ENCODE peak calls at places on chromosome 22, in four cellular contexts. One of them, this sample, is unnamed.

GRCh38 chr22:17131686-17132085 is 10.5 kb upstream of the TMEM121B start:
- DNase-seq in chondrocyte: peak
- DNase-seq in stomach: no peak
- DNase-seq in neural crest cell: no peak
- DNase-seq in this sample: no peak

GRCh38 chr22:41551882-41552582 is 7.8 kb upstream of the POLR3H start:
- DNase-seq in neural crest cell: no peak
- DNase-seq in stomach: no peak
- DNase-seq in chondrocyte: no peak
- DNase-seq in this sample: no peak

GRCh38 chr22:22818861-22819855 is 68.5 kb upstream of the IGLL5 start:
- DNase-seq in stomach: no peak
- DNase-seq in neural crest cell: no peak
- DNase-seq in chondrocyte: no peak
- DNase-seq in this sample: no peak

GRCh38 chr22:30262917-30263741 is 3.5 kb downstream of the OSM start:
- DNase-seq in chondrocyte: no peak
- DNase-seq in stomach: peak
- DNase-seq in neural crest cell: peak
- DNase-seq in this sample: peak

GRCh38 chr22:49683032-49683431 is 144.6 kb downstream of the BRD1 start:
- DNase-seq in stomach: no peak
- DNase-seq in neural crest cell: no peak
- DNase-seq in chondrocyte: no peak
- DNase-seq in this sample: no peak

GRCh38 chr22:41043727-41044126 is 48.7 kb upstream of the EP300 start:
- DNase-seq in chondrocyte: no peak
- DNase-seq in stomach: no peak
- DNase-seq in neural crest cell: no peak
- DNase-seq in this sample: no peak

GRCh38 chr22:35870517-35871275 is 153.0 kb downstream of the APOL5 start:
- DNase-seq in stomach: no peak
- DNase-seq in chondrocyte: no peak
- DNase-seq in neural crest cell: no peak
- DNase-seq in this sample: no peak

GRCh38 chr22:17228725-17229126 is 9.5 kb upstream of the ADA2 start:
- DNase-seq in neural crest cell: no peak
- DNase-seq in chondrocyte: no peak
- DNase-seq in stomach: no peak
- DNase-seq in this sample: no peak

GRCh38 chr22:20101638-20102037 is 14.3 kb upstream of the RANBP1 start:
- DNase-seq in neural crest cell: no peak
- DNase-seq in chondrocyte: peak
- DNase-seq in stomach: no peak
- DNase-seq in this sample: no peak

GRCh38 chr22:26385164-26385563 is 43.9 kb upstream of the ASPHD2 start:
- DNase-seq in chondrocyte: no peak
- DNase-seq in neural crest cell: no peak
- DNase-seq in stomach: no peak
- DNase-seq in this sample: no peak

GRCh38 chr22:41696714-41697113 is 2.6 kb upstream of the MEI1 start:
- DNase-seq in stomach: no peak
- DNase-seq in neural crest cell: no peak
- DNase-seq in chondrocyte: no peak
- DNase-seq in this sample: no peak

GRCh38 chr22:20536590-20537324 is 29.3 kb downstream of the MED15 start:
- DNase-seq in neural crest cell: no peak
- DNase-seq in chondrocyte: peak
- DNase-seq in stomach: no peak
- DNase-seq in this sample: no peak

GRCh38 chr22:49076300-49077035 is 751.2 kb downstream of the BRD1 start:
- DNase-seq in neural crest cell: no peak
- DNase-seq in chondrocyte: no peak
- DNase-seq in stomach: no peak
- DNase-seq in this sample: no peak

GRCh38 chr22:44659140-44659539 is 42.9 kb upstream of the PRR5 start:
- DNase-seq in chondrocyte: peak
- DNase-seq in stomach: no peak
- DNase-seq in neural crest cell: no peak
- DNase-seq in this sample: no peak

GRCh38 chr22:34001701-34002466 is 81.6 kb upstream of the LARGE1 start:
- DNase-seq in stomach: no peak
- DNase-seq in neural crest cell: no peak
- DNase-seq in chondrocyte: no peak
- DNase-seq in this sample: no peak

GRCh38 chr22:43436536-43437267 is 24.9 kb downstream of the MPPED1 start:
- DNase-seq in stomach: no peak
- DNase-seq in chondrocyte: no peak
- DNase-seq in neural crest cell: no peak
- DNase-seq in this sample: no peak

GRCh38 chr22:29580200-29580810 is 608 bp downstream of the NIPSNAP1 start:
- DNase-seq in neural crest cell: no peak
- DNase-seq in chondrocyte: no peak
- DNase-seq in stomach: no peak
- DNase-seq in this sample: no peak

GRCh38 chr22:17115927-17116326 is 5.2 kb downstream of the TMEM121B start:
- DNase-seq in stomach: no peak
- DNase-seq in neural crest cell: no peak
- DNase-seq in chondrocyte: no peak
- DNase-seq in this sample: no peak

GRCh38 chr22:29269230-29269604 is 1.1 kb downstream of the EWSR1 start:
- DNase-seq in chondrocyte: peak
- DNase-seq in neural crest cell: no peak
- DNase-seq in stomach: no peak
- DNase-seq in this sample: peak

GRCh38 chr22:37197451-37198289 is 9.6 kb upstream of the C1QTNF6 start:
- DNase-seq in stomach: peak
- DNase-seq in chondrocyte: peak
- DNase-seq in neural crest cell: no peak
- DNase-seq in this sample: no peak

GRCh38 chr22:41285441-41285819 is 557 bp downstream of the RANGAP1 start:
- DNase-seq in chondrocyte: no peak
- DNase-seq in stomach: peak
- DNase-seq in neural crest cell: no peak
- DNase-seq in this sample: peak

GRCh38 chr22:20408891-20409290 is 14.9 kb downstream of the ZNF74 start:
- DNase-seq in chondrocyte: no peak
- DNase-seq in neural crest cell: no peak
- DNase-seq in stomach: peak
- DNase-seq in this sample: no peak

GRCh38 chr22:17638182-17638431 is 450 bp upstream of the BCL2L13 start:
- DNase-seq in neural crest cell: no peak
- DNase-seq in stomach: no peak
- DNase-seq in chondrocyte: no peak
- DNase-seq in this sample: no peak

GRCh38 chr22:42196454-42196853 is 65.8 kb upstream of the CYP2D6 start:
- DNase-seq in chondrocyte: no peak
- DNase-seq in neural crest cell: no peak
- DNase-seq in stomach: no peak
- DNase-seq in this sample: no peak

GRCh38 chr22:46738961-46739870 is 1.2 kb upstream of the CERK start:
- DNase-seq in neural crest cell: no peak
- DNase-seq in stomach: peak
- DNase-seq in chondrocyte: no peak
- DNase-seq in this sample: no peak
- TF ChIP-seq CTCF in neural crest cell: no peak
- TF ChIP-seq CTCF in stomach: no peak
- TF ChIP-seq CTCF in chondrocyte: peak
- TF ChIP-seq CTCF in this sample: no peak

GRCh38 chr22:46036558-46037408 is 59.8 kb upstream of the WNT7B start:
- DNase-seq in chondrocyte: peak
- DNase-seq in stomach: peak
- DNase-seq in neural crest cell: no peak
- DNase-seq in this sample: peak
- TF ChIP-seq CTCF in chondrocyte: peak
- TF ChIP-seq CTCF in stomach: no peak
- TF ChIP-seq CTCF in neural crest cell: no peak
- TF ChIP-seq CTCF in this sample: no peak

GRCh38 chr22:39319284-39320170 is at the start of gene RPL3:
- DNase-seq in stomach: peak
- DNase-seq in chondrocyte: no peak
- DNase-seq in neural crest cell: peak
- DNase-seq in this sample: peak
- TF ChIP-seq CTCF in stomach: no peak
- TF ChIP-seq CTCF in chondrocyte: peak
- TF ChIP-seq CTCF in neural crest cell: no peak
- TF ChIP-seq CTCF in this sample: no peak

DNA sequence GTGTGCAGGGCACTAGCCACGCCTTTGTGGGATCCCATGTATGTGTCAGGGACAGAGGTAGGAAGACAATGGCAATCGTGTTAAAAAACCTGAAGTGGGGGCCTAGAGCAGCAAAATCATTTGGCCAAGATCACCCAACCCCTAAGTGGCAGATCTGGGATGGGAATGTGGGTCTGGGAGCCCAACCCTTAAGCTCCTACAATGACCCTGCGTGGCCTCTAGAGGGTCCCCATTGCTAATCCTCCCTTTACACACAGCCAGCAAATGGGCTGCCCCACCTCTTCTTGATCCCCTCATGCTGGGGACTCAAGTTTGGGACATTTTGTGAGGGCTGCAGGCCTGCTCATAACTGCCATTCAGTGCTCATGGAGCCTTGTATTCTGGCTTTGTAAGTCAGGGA is 73.2 kb upstream of the SUSD2 start:
- DNase-seq in neural crest cell: no peak
- DNase-seq in stomach: no peak
- DNase-seq in chondrocyte: no peak
- DNase-seq in this sample: no peak
- TF ChIP-seq CTCF in neural crest cell: no peak
- TF ChIP-seq CTCF in stomach: no peak
- TF ChIP-seq CTCF in chondrocyte: no peak
- TF ChIP-seq CTCF in this sample: no peak